ENCODE peak calls at places on chromosomes 1 and 21, in ten cellular contexts. W is BJ, U is psoas muscle, K is lower leg skin, E is heart right ventricle, Q is ovary, F is heart left ventricle, B is stomach, V is choroid plexus epithelial cell, C is GM12865. D is an unnamed sample.

GRCh38 chr1:24890861-24891260 is 39.2 kb downstream of the RUNX3 start:
- DNase-seq in K (no peak), F (no peak), U (no peak), W (no peak), Q (no peak), C (no peak), E (no peak), B (peak), V (no peak), D (no peak)

GRCh38 chr1:183276386-183276785 is 90.3 kb downstream of the LAMC2 start:
- DNase-seq in V (no peak), E (no peak), F (no peak), W (peak), K (no peak), U (no peak), B (peak), Q (no peak), C (no peak), D (no peak)

GRCh38 chr1:77671836-77672235 is 10.6 kb downstream of the ZZZ3 start:
- DNase-seq in Q (no peak), E (no peak), V (peak), U (no peak), W (peak), K (no peak), F (no peak), B (no peak), C (no peak), D (no peak)

GRCh38 chr1:173914366-173914871 is 2.7 kb downstream of the SERPINC1 start:
- DNase-seq in W (no peak), E (no peak), Q (no peak), C (peak), U (no peak), K (no peak), V (peak), B (peak), F (no peak), D (peak)

GRCh38 chr1:165855010-165855838 is 27.8 kb downstream of the UCK2 start:
- DNase-seq in K (no peak), F (no peak), Q (no peak), V (no peak), U (no peak), E (no peak), W (no peak), C (no peak), B (no peak), D (no peak)

GRCh38 chr21:45506241-45506817 is 35.9 kb downstream of the SLC19A1 start:
- DNase-seq in U (peak), C (no peak), E (no peak), F (peak), K (no peak), V (no peak), W (no peak), Q (peak), B (no peak), D (no peak)

GRCh38 chr1:228837817-228838716 is 102.8 kb downstream of the RHOU start:
- DNase-seq in F (no peak), U (peak), B (peak), K (no peak), Q (peak), E (peak), V (peak), W (peak), C (no peak), D (peak)

GRCh38 chr1:11617314-11617713 is 36.9 kb downstream of the FBXO2 start:
- DNase-seq in W (no peak), V (no peak), U (no peak), Q (no peak), C (no peak), K (no peak), B (no peak), E (no peak), F (no peak), D (no peak)

GRCh38 chr21:28590722-28591121 is 402.0 kb downstream of the LTN1 start:
- DNase-seq in V (no peak), E (no peak), B (no peak), U (no peak), C (no peak), Q (no peak), F (no peak), W (no peak), K (no peak), D (no peak)

GRCh38 chr1:166307261-166308188 is 140.7 kb upstream of the FAM78B start:
- DNase-seq in U (no peak), Q (no peak), E (peak), C (peak), B (no peak), K (no peak), W (no peak), V (no peak), F (peak), D (no peak)

GRCh38 chr1:6367381-6368007 is 26.1 kb downstream of the ACOT7 start:
- DNase-seq in K (no peak), W (no peak), F (peak), B (no peak), E (peak), V (no peak), C (no peak), Q (no peak), U (no peak), D (no peak)

GRCh38 chr1:220380885-220381284 is 108.6 kb upstream of the RAB3GAP2 start:
- DNase-seq in U (no peak), F (no peak), K (no peak), E (no peak), Q (no peak), W (no peak), B (no peak), C (peak), V (no peak), D (no peak)

GRCh38 chr1:27445177-27445936 is 44.6 kb downstream of the WASF2 start:
- DNase-seq in E (no peak), C (peak), F (no peak), K (no peak), V (no peak), W (no peak), U (no peak), Q (no peak), B (no peak), D (no peak)

GRCh38 chr1:86067626-86068025 is 88.9 kb downstream of the COL24A1 start:
- DNase-seq in U (no peak), B (no peak), K (no peak), C (no peak), V (peak), F (no peak), E (no peak), W (no peak), Q (no peak), D (no peak)

GRCh38 chr1:19229828-19230325 is 19.8 kb upstream of the UBR4 start:
- DNase-seq in K (no peak), V (peak), F (no peak), E (no peak), Q (no peak), W (no peak), C (no peak), U (no peak), B (no peak), D (no peak)

GRCh38 chr1:12112711-12113161 is 49.6 kb downstream of the TNFRSF8 start:
- DNase-seq in C (no peak), Q (no peak), B (no peak), F (no peak), U (no peak), K (no peak), V (peak), W (no peak), E (no peak), D (no peak)

GRCh38 chr1:75616436-75617433 is 5.8 kb upstream of the SLC44A5 start:
- DNase-seq in E (peak), U (no peak), K (no peak), V (peak), B (no peak), Q (peak), C (no peak), F (no peak), W (no peak), D (peak)

GRCh38 chr1:33256335-33256700 is at the start of gene ZNF362:
- DNase-seq in Q (peak), F (peak), K (no peak), W (no peak), V (peak), B (peak), C (peak), E (peak), U (peak), D (no peak)

GRCh38 chr1:59045137-59045536 is 251.8 kb upstream of the FGGY start:
- DNase-seq in E (no peak), F (no peak), V (no peak), W (no peak), Q (no peak), C (peak), U (no peak), B (no peak), K (no peak), D (no peak)

GRCh38 chr1:52674497-52675384 is 23.4 kb downstream of the COA7 start:
- DNase-seq in U (no peak), B (no peak), F (no peak), E (no peak), K (no peak), C (no peak), V (peak), W (no peak), Q (no peak), D (no peak)

GRCh38 chr1:160069460-160070231 is at the start of gene KCNJ10:
- DNase-seq in E (no peak), Q (no peak), C (no peak), W (no peak), U (no peak), K (no peak), V (no peak), F (no peak), B (no peak), D (no peak)
- H3K4me3 ChIP-seq in E (peak), Q (peak), C (peak), W (peak), U (peak), K (peak), V (peak), F (peak), B (peak), D (peak)

DNA sequence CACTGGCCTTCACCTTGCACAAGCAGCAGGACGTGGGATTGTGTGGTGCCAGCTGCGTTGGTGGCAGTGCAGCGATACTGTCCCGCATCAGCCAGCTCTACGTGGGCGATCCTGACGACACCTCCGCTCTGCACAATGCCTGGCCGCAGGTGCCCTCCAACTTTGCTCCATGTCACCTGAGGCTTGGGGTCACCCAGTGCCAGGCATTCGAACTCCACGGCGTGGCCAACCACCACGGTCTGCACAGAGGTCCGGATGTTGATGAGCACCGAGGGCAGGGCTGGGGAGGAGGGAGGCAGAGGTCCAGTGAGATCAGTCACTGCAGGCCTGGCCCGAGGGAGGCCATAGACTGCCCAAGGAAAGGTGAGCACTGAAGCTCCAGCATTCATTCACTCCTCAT is 22.6 kb downstream of the LDLRAD2 start:
- DNase-seq in W (no peak), B (no peak), Q (no peak), F (peak), V (no peak), K (no peak), U (no peak), C (no peak), E (no peak), D (no peak)
- TF ChIP-seq CTCF in W (no peak), B (no peak), Q (no peak), F (no peak), V (no peak), K (no peak), U (no peak), C (no peak), E (no peak), D (no peak)

GRCh38 chr1:41919764-41920397 is 1.2 kb upstream of the HIVEP3 start:
- DNase-seq in B (peak), U (peak), E (peak), K (no peak), F (peak), C (peak), V (no peak), W (no peak), Q (no peak), D (no peak)
- H3K4me3 ChIP-seq in B (no peak), U (peak), E (no peak), K (no peak), F (no peak), C (peak), V (peak), W (no peak), Q (no peak), D (no peak)

DNA sequence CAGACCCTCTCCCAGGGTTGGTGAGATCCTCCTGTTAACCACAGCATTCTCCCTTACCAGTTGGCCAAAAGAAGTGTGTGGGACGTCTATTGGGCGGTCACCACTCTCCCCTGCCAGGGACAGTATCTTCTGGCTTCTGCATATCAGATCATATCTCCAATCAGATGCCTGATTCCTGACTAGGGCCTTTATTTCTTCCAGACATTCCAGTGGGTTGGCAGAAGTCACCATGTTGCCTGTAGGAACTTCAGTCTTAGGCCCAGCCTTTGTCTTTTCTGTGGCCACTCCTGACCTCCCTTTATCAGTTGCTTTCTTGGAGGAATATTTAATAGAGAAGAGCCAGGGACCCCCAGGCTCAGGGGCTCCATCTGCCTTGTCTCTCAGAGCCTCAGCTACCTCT is 130.4 kb upstream of the F3 start:
- DNase-seq in B (no peak), F (no peak), V (no peak), Q (no peak), K (no peak), W (no peak), E (no peak), U (no peak), C (no peak), D (no peak)
- TF ChIP-seq CTCF in B (no peak), F (no peak), V (no peak), Q (no peak), K (no peak), W (no peak), E (no peak), U (no peak), C (no peak), D (no peak)